ENCODE peak calls at places on chromosomes 1 and 21, in ten cellular contexts. Q, K, V, X, D, W, M, G, P and A are unnamed samples.

GRCh38 chr21:31665397-31665796 is 5.9 kb downstream of the SOD1 start:
- DNase-seq in M (peak; percentile 36), X (no peak), P (no peak), G (peak; percentile 64), D (no peak), V (no peak), W (no peak), K (no peak), Q (no peak), A (no peak)

GRCh38 chr1:194289569-194290266 is 1103.3 kb upstream of the B3GALT2 start:
- DNase-seq in P (no peak), M (peak; percentile 52), V (no peak), D (peak; percentile 60), W (no peak), Q (peak; percentile 13), G (no peak), X (no peak), K (no peak), A (no peak)

GRCh38 chr1:99685516-99686180 is 39.7 kb downstream of the PALMD start:
- DNase-seq in X (peak; percentile 77), M (peak; percentile 58), W (peak; percentile 69), P (peak; percentile 68), D (no peak), K (peak; percentile 67), G (peak; percentile 69), Q (peak; percentile 10), V (no peak), A (peak; percentile 27)

GRCh38 chr1:100358210-100358609 is 5.9 kb downstream of the CDC14A start:
- DNase-seq in M (peak; percentile 40), G (peak; percentile 38), W (no peak), P (no peak), X (peak; percentile 29), K (no peak), V (no peak), D (peak; percentile 21), Q (no peak), A (no peak)

GRCh38 chr1:228802386-228803221 is 67.3 kb downstream of the RHOU start:
- DNase-seq in Q (no peak), G (no peak), V (no peak), P (no peak), W (no peak), D (no peak), X (no peak), K (no peak), M (no peak), A (no peak)

GRCh38 chr1:89069955-89070354 is 4.9 kb upstream of the GBP1 start:
- DNase-seq in D (no peak), M (no peak), P (no peak), W (no peak), K (no peak), X (no peak), V (no peak), Q (no peak), G (no peak), A (no peak)

GRCh38 chr1:98147280-98147679 is 226.4 kb upstream of the DPYD start:
- DNase-seq in V (no peak), M (no peak), X (no peak), W (no peak), D (no peak), Q (no peak), P (no peak), K (no peak), G (no peak), A (no peak)

GRCh38 chr1:62194651-62195282 is at the start of gene L1TD1:
- DNase-seq in Q (no peak), G (no peak), W (no peak), D (no peak), X (no peak), P (no peak), M (no peak), K (no peak), V (no peak), A (no peak)

GRCh38 chr1:149977345-149977744 is 33.2 kb downstream of the OTUD7B start:
- DNase-seq in M (no peak), G (no peak), W (no peak), D (no peak), P (no peak), K (peak; percentile 61), V (no peak), X (no peak), Q (no peak), A (no peak)

GRCh38 chr1:42963378-42964005 is 4.8 kb upstream of the SLC2A1 start:
- DNase-seq in V (no peak), X (peak; percentile 53), P (peak; percentile 89), G (no peak), M (no peak), D (no peak), K (no peak), Q (no peak), W (no peak), A (no peak)

GRCh38 chr1:172630060-172630818 is 28.7 kb upstream of the FASLG start:
- DNase-seq in D (no peak), W (no peak), G (peak; percentile 74), Q (no peak), M (no peak), X (peak; percentile 73), K (no peak), V (no peak), P (no peak), A (no peak)

GRCh38 chr1:3154081-3154795 is 85.2 kb downstream of the PRDM16 start:
- DNase-seq in X (no peak), V (no peak), G (no peak), W (no peak), Q (no peak), D (no peak), M (no peak), P (no peak), K (no peak), A (no peak)

GRCh38 chr1:212288614-212289013 is 3.4 kb downstream of the PPP2R5A start:
- DNase-seq in K (no peak), Q (no peak), P (no peak), V (no peak), G (no peak), M (no peak), D (no peak), X (peak; percentile 67), W (no peak), A (peak; percentile 41)

GRCh38 chr1:77126309-77126708 is 92.9 kb downstream of the PIGK start:
- DNase-seq in W (peak; percentile 29), D (no peak), P (peak; percentile 46), M (peak; percentile 41), V (no peak), X (peak; percentile 79), G (peak; percentile 61), Q (no peak), K (peak; percentile 63), A (peak; percentile 63)

GRCh38 chr1:3685229-3685628 is 32.9 kb downstream of the TP73 start:
- DNase-seq in Q (no peak), D (no peak), V (no peak), X (no peak), M (no peak), W (no peak), K (no peak), G (no peak), P (no peak), A (no peak)